ENCODE peak calls at places on chromosomes 1 and 21, in seven cellular contexts. N is mesothelial cell of epicardium; W is transverse colon; H is nephron progenitor cell; O is effector CD4-positive, alpha-beta T cell; Y is neural crest cell; M is HCT116. Z is an unnamed sample.

GRCh38 chr1:211088156-211088555 is 45.8 kb downstream of the KCNH1 start:
- DNase-seq in O (no peak), M (no peak), N (no peak), H (no peak), Y (no peak), W (no peak), Z (no peak)

GRCh38 chr1:227223407-227223806 is 94.9 kb downstream of the CDC42BPA start:
- DNase-seq in M (no peak), W (no peak), N (no peak), O (no peak), Y (no peak), H (no peak), Z (no peak)

GRCh38 chr1:176017722-176018121 is 189.4 kb downstream of the COP1 start:
- DNase-seq in M (no peak), N (no peak), Y (no peak), H (no peak), W (no peak), O (no peak), Z (no peak)

GRCh38 chr1:227788279-227789041 is 27.0 kb upstream of the PRSS38 start:
- DNase-seq in W (no peak), N (peak; percentile 85), O (no peak), M (peak; percentile 38), H (peak; percentile 85), Y (peak; percentile 47), Z (peak; percentile 48)

GRCh38 chr21:16082038-16082816 is 352.4 kb downstream of the USP25 start:
- DNase-seq in W (no peak), O (no peak), N (no peak), M (no peak), Y (no peak), H (no peak), Z (no peak)

GRCh38 chr1:184974086-184974836 is at the start of gene NIBAN1:
- DNase-seq in W (peak; percentile 76), M (peak; percentile 15), N (peak; percentile 49), H (peak; percentile 61), Y (peak; percentile 21), O (peak; percentile 50), Z (peak; percentile 68)

GRCh38 chr1:39857479-39857878 is 25.8 kb downstream of the TRIT1 start:
- DNase-seq in O (no peak), Y (no peak), H (no peak), W (no peak), N (no peak), M (no peak), Z (no peak)

GRCh38 chr1:48627467-48627866 is 149.2 kb downstream of the BEND5 start:
- DNase-seq in W (no peak), M (no peak), O (no peak), Y (no peak), H (no peak), N (no peak), Z (no peak)

GRCh38 chr1:39301606-39302005 is 97.1 kb downstream of the MACF1 start:
- DNase-seq in W (no peak), O (no peak), H (no peak), M (no peak), Y (no peak), N (no peak), Z (no peak)

GRCh38 chr1:89608627-89609338 is 24.1 kb upstream of the LRRC8C start:
- DNase-seq in H (no peak), Y (no peak), M (no peak), O (peak; percentile 56), N (no peak), W (peak; percentile 14), Z (no peak)

GRCh38 chr1:242162179-242162578 is 163.3 kb upstream of the MAP1LC3C start:
- DNase-seq in Y (no peak), M (no peak), H (no peak), N (no peak), O (no peak), W (no peak), Z (no peak)

GRCh38 chr1:87120779-87121178 is 206.3 kb downstream of the HS2ST1 start:
- DNase-seq in W (no peak), H (no peak), O (no peak), M (no peak), Y (no peak), N (no peak), Z (no peak)

GRCh38 chr1:156838972-156839371 is 19.9 kb downstream of the INSRR start:
- DNase-seq in H (peak; percentile 66), W (no peak), O (peak; percentile 34), N (peak; percentile 52), M (no peak), Y (peak; percentile 57), Z (peak; percentile 42)

GRCh38 chr1:10866314-10867091 is 70.1 kb upstream of the CASZ1 start:
- DNase-seq in Y (peak; percentile 26), W (peak; percentile 16), O (no peak), H (peak; percentile 34), M (no peak), N (peak; percentile 58), Z (no peak)

GRCh38 chr1:49251385-49251784 is 474.7 kb upstream of the BEND5 start:
- DNase-seq in Y (no peak), M (no peak), O (no peak), N (no peak), H (no peak), W (no peak), Z (no peak)

GRCh38 chr1:234533034-234533571 is 54.1 kb upstream of the TARBP1 start:
- DNase-seq in Y (no peak), N (no peak), H (no peak), O (no peak), M (no peak), W (peak; percentile 47), Z (no peak)

GRCh38 chr1:235069577-235070563 is 58.8 kb downstream of the TOMM20 start:
- DNase-seq in W (peak; percentile 68), Y (no peak), N (no peak), O (no peak), H (no peak), M (no peak), Z (peak; percentile 99)

GRCh38 chr1:160813215-160813614 is 17.2 kb downstream of the LY9 start:
- DNase-seq in M (peak; percentile 69), W (no peak), N (no peak), Y (no peak), H (no peak), O (no peak), Z (peak; percentile 50)

GRCh38 chr1:27364696-27365371 is 1.9 kb downstream of the MAP3K6 start:
- DNase-seq in M (no peak), H (peak; percentile 27), Y (no peak), O (no peak), W (no peak), N (no peak), Z (no peak)

GRCh38 chr1:37795340-37796110 is 1.9 kb downstream of the MANEAL start:
- DNase-seq in N (peak; percentile 84), W (peak; percentile 62), H (peak; percentile 91), O (no peak), M (no peak), Y (peak; percentile 68), Z (no peak)

GRCh38 chr1:193538690-193539089 is 352.3 kb upstream of the B3GALT2 start:
- DNase-seq in N (no peak), O (no peak), M (no peak), H (no peak), W (no peak), Y (no peak), Z (no peak)

GRCh38 chr1:224703702-224704408 is 87.7 kb downstream of the CNIH3 start:
- DNase-seq in W (no peak), Y (no peak), N (no peak), H (no peak), M (no peak), O (no peak), Z (no peak)

GRCh38 chr1:234108921-234109320 is 204.4 kb downstream of the SLC35F3 start:
- DNase-seq in N (no peak), W (no peak), H (no peak), Y (no peak), O (no peak), M (no peak), Z (no peak)

GRCh38 chr21:16072692-16073091 is 342.9 kb downstream of the USP25 start:
- DNase-seq in N (no peak), M (no peak), Y (no peak), H (no peak), W (no peak), O (no peak), Z (no peak)